ENCODE peak calls at places on chromosome 19, in six cellular contexts. F is 8988T; A is AG08395; E is NCI-H2081; R is activated CD8-positive, alpha-beta memory T cell treated with anti-CD3 and anti-CD28 coated beads for 4 hours; G is upper lobe of right lung. Q is an unnamed sample.

GRCh38 chr19:11261431-11261901 is 858 bp downstream of the DOCK6 start:
- DNase-seq in A (no peak), G (no peak), F (no peak), R (no peak), E (no peak), Q (no peak)

GRCh38 chr19:55259540-55260210 is 858 bp upstream of the PPP6R1 start:
- DNase-seq in G (no peak), R (no peak), F (no peak), A (no peak), E (no peak), Q (no peak)

GRCh38 chr19:10514211-10515145 is 2.8 kb downstream of the S1PR5 start:
- DNase-seq in A (no peak), F (no peak), E (no peak), R (no peak), G (no peak), Q (no peak)

GRCh38 chr19:11540642-11541041 is 2.0 kb downstream of the CNN1 start:
- DNase-seq in G (no peak), R (no peak), E (no peak), A (no peak), F (no peak), Q (no peak)

GRCh38 chr19:49224856-49225255 is 67.3 kb downstream of the TRPM4 start:
- DNase-seq in F (peak; percentile 35), R (no peak), A (peak; percentile 73), E (peak; percentile 39), G (no peak), Q (peak; percentile 24)

GRCh38 chr19:46294475-46294874 is 2.4 kb upstream of the HIF3A start:
- DNase-seq in F (no peak), R (no peak), G (no peak), E (no peak), A (no peak), Q (no peak)

GRCh38 chr19:33998739-33999345 is 173.5 kb upstream of the LSM14A start:
- DNase-seq in R (no peak), E (no peak), F (no peak), A (peak; percentile 9), G (no peak), Q (no peak)

GRCh38 chr19:34145741-34146202 is 26.5 kb upstream of the LSM14A start:
- DNase-seq in F (peak; percentile 49), A (peak; percentile 69), G (no peak), E (peak; percentile 54), R (no peak), Q (peak; percentile 73)

GRCh38 chr19:5585461-5586299 is 17.9 kb upstream of the TINCR start:
- DNase-seq in G (no peak), A (no peak), F (no peak), R (peak; percentile 4), E (no peak), Q (no peak)

GRCh38 chr19:27851002-27851481 is 1361.9 kb downstream of the UQCRFS1 start:
- DNase-seq in E (no peak), R (no peak), G (no peak), A (no peak), F (no peak), Q (no peak)

GRCh38 chr19:40612831-40613668 is 11.9 kb downstream of the LTBP4 start:
- DNase-seq in G (peak; percentile 88), A (peak; percentile 28), R (peak; percentile 61), F (no peak), E (peak; percentile 26), Q (no peak)

GRCh38 chr19:48368942-48369341 is 4.8 kb downstream of the SYNGR4 start:
- DNase-seq in F (no peak), E (no peak), A (no peak), R (no peak), G (no peak), Q (no peak)

GRCh38 chr19:5225486-5226345 is 114.9 kb downstream of the PTPRS start:
- DNase-seq in A (no peak), R (no peak), E (no peak), G (no peak), F (no peak), Q (no peak)

Q was measured in NCI-H2029 treated with DMSO at 0.1 percent for 48 hours.